ENCODE peak calls at places on chromosomes 3 and 15, in seven cellular contexts. N is fibroblast of lung; Q is left lung; Y is IMR-90; F is DND-41; P is CD8-positive, alpha-beta T cell; L is Karpas-422. T is an unnamed sample.

GRCh38 chr15:58483316-58483715 is 51.5 kb downstream of the LIPC start:
- DNase-seq in F (no peak), Y (no peak), L (no peak), Q (no peak), P (no peak), N (no peak), T (no peak)

GRCh38 chr3:114462750-114463149 is 168.9 kb downstream of the TIGIT start:
- DNase-seq in Q (no peak), L (no peak), N (no peak), F (no peak), Y (no peak), P (no peak), T (no peak)

GRCh38 chr3:44041726-44042125 is 200.0 kb upstream of the TOPAZ1 start:
- DNase-seq in Y (no peak), L (no peak), N (no peak), F (no peak), Q (no peak), P (no peak), T (no peak)

GRCh38 chr3:126683506-126683905 is 20.5 kb upstream of the CHCHD6 start:
- DNase-seq in L (no peak), Q (no peak), P (no peak), Y (no peak), N (no peak), F (no peak), T (no peak)

GRCh38 chr3:25449857-25450256 is 21.8 kb downstream of the RARB start:
- DNase-seq in L (no peak), P (no peak), F (no peak), N (no peak), Q (no peak), Y (no peak), T (no peak)

GRCh38 chr3:148450819-148451218 is 246.9 kb upstream of the AGTR1 start:
- DNase-seq in P (no peak), L (no peak), Y (no peak), F (no peak), N (no peak), Q (no peak), T (no peak)

GRCh38 chr3:45890405-45890804 is 4.1 kb downstream of the CCR9 start:
- DNase-seq in L (peak; percentile 44), F (peak; percentile 69), Q (no peak), N (no peak), P (no peak), Y (no peak), T (no peak)

GRCh38 chr3:10363935-10364334 is 43.0 kb upstream of the SEC13 start:
- DNase-seq in L (no peak), P (no peak), Y (no peak), Q (no peak), N (no peak), F (no peak), T (no peak)

GRCh38 chr3:134312873-134313838 is 61.1 kb downstream of the AMOTL2 start:
- DNase-seq in Y (peak; percentile 76), Q (peak; percentile 89), F (no peak), L (no peak), P (no peak), N (peak; percentile 82), T (peak; percentile 90)

GRCh38 chr3:57292895-57293526 is 526 bp upstream of the ASB14 start:
- DNase-seq in F (no peak), L (no peak), Y (no peak), N (no peak), Q (no peak), P (no peak), T (no peak)

GRCh38 chr3:73846951-73847350 is 222.2 kb upstream of the PDZRN3 start:
- DNase-seq in Q (no peak), P (no peak), Y (no peak), L (no peak), F (no peak), N (no peak), T (no peak)

GRCh38 chr15:92391640-92392039 is 2.0 kb upstream of the ST8SIA2 start:
- DNase-seq in P (no peak), F (peak; percentile 11), N (peak; percentile 20), Y (peak; percentile 1), Q (no peak), L (peak; percentile 80), T (no peak)

GRCh38 chr3:183253364-183253960 is 409 bp downstream of the B3GNT5 start:
- DNase-seq in Y (peak; percentile 41), Q (peak; percentile 95), N (peak; percentile 81), L (no peak), P (no peak), F (no peak), T (peak; percentile 91)

GRCh38 chr15:55992769-55993110 is 672 bp downstream of the NEDD4 start:
- DNase-seq in Y (peak; percentile 70), L (no peak), N (peak; percentile 62), Q (no peak), F (no peak), P (no peak), T (no peak)

GRCh38 chr3:103873024-103873423 is 1438.2 kb downstream of the ZPLD1 start:
- DNase-seq in Q (no peak), P (no peak), F (no peak), N (no peak), L (no peak), Y (no peak), T (no peak)

DNA sequence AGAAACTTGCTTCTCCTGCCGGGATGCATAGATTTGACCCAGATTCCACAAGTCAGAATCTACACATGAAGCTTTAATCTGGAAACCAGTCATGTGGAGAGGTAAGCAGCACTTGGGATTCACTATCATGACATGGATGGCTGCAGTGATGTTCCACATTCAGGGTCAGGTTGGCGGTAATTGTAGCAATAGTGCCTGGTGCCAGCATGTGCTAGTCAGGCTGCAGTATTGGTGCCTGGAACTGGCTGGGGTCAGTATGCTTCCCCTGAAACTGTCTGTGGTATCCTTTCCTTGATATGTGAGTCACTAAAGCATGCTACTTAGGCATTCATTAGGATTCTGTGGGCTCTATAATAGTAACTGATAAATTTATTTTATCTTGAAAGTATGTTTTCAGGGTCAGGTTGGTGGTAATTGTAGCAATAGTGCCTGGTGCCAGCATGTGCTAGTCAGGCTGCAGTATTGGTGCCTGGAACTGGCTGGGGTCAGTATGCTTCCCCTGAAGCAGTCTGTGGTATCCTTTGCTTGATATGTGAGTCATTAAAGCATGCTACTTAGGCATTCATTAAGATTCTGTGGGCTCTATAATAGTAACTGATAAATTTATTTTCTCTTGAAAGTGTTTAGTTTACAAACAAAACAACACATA is 1439.2 kb downstream of the ZPLD1 start:
- DNase-seq in Y (no peak), N (no peak), P (no peak), Q (no peak), F (no peak), L (no peak), T (no peak)
- H3K4me1 ChIP-seq in Y (no peaks in the 10 kb centered on the region), N (no peaks in the 10 kb centered on the region), P (no peaks in the 10 kb centered on the region), Q (no peaks in the 10 kb centered on the region), F (no peaks in the 10 kb centered on the region), L (no peaks in the 10 kb centered on the region), T (no peaks in the 10 kb centered on the region)

GRCh38 chr3:52788890-52789745 is 5.5 kb upstream of the ITIH3 start:
- DNase-seq in Q (peak; percentile 43), N (no peak), F (no peak), L (no peak), P (no peak), Y (no peak), T (no peak)
- H3K4me1 ChIP-seq in Q (no peaks in the 10 kb centered on the region), N (no peaks in the 10 kb centered on the region), F (no peaks in the 10 kb centered on the region), L (no peaks in the 10 kb centered on the region), P (no peaks in the 10 kb centered on the region), Y (no peaks in the 10 kb centered on the region), T (no peaks in the 10 kb centered on the region)

DNA sequence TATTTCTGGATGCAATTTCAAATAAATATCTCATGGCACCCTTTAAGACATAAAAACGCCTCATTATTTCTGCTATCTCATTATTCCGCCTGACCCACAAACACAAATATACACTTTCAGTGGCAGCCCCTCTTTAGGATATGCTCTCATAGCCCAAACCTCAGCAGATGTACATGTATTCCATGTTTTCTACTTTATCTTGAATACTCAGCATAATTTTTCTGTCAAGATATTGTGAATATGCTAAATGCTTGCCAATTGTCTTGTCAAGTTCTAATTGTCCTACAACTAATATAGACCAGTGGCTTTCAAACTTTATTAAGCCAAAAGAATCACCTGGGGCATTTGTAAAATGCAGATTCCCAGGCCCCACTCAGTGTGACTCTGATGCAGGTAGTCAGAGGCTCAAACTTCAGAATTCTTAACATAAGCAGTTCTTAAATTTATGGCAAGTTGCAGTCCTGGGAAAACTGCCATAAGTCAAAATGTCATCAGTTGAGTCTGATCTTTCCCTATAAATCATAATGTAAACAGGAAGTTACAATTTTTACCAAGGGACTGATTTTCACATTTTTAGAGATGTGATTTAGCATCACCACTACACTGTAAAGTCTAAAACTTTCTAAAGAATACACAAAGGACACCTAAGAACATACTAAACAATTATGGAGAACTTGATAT is 135.1 kb downstream of the TBL1XR1 start:
- DNase-seq in L (no peak), P (no peak), N (no peak), F (no peak), Q (no peak), Y (peak; percentile 25), T (no peak)
- H3K4me1 ChIP-seq in L (peaks cover 56% of the 10 kb centered on the region), P (peaks cover 25% of the 10 kb centered on the region), N (peaks cover 2% of the 10 kb centered on the region), F (no peaks in the 10 kb centered on the region), Q (peaks cover 5% of the 10 kb centered on the region), Y (peaks cover 4% of the 10 kb centered on the region), T (peaks cover 11% of the 10 kb centered on the region)

DNA sequence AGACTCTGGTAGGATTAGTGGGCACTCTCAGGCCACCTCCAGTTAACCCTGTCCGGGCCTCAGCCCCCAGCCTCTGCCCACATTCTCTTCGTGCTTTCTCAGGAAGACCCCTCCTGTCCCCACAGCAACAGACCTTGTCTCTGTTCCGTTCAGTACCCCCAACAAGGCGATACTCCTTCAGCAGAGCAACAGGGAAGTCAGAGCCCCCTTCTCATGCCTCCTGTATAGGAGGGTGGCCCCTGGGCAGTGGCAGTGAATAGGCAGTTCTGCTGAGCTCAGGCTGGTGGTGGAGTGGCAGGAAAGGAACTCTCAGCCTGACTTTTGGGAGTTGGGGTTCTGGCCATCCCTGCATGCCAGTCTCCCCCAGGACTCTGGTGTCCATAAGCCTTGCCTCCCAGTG is 513 bp downstream of the SEMA3B start:
- DNase-seq in Y (no peak), P (no peak), Q (no peak), F (no peak), N (no peak), L (no peak), T (no peak)
- H3K4me1 ChIP-seq in Y (peaks cover 58% of the 10 kb centered on the region), P (peaks cover 14% of the 10 kb centered on the region), Q (peaks cover 65% of the 10 kb centered on the region), F (peaks cover 8% of the 10 kb centered on the region), N (peaks cover 57% of the 10 kb centered on the region), L (peaks cover 3% of the 10 kb centered on the region), T (peaks cover 44% of the 10 kb centered on the region)

T was measured in ovary.